ENCODE peak calls at places on chromosomes 16 and 17, in six cellular contexts. One of them, this sample, is unnamed.

GRCh38 chr17:56793506-56793905 is 40.2 kb downstream of the C17orf67 start:
- DNase-seq in H9: no peak
- DNase-seq in heart right ventricle: no peak
- DNase-seq in Peyer's patch: no peak
- DNase-seq in GM10248: no peak
- DNase-seq in HFF-Myc: no peak
- DNase-seq in this sample: peak

GRCh38 chr16:2777231-2777902 is at the start of gene ELOB:
- DNase-seq in HFF-Myc: peak
- DNase-seq in Peyer's patch: peak
- DNase-seq in heart right ventricle: peak
- DNase-seq in H9: peak
- DNase-seq in GM10248: peak
- DNase-seq in this sample: peak

GRCh38 chr17:28405632-28406477 is at the start of gene SLC46A1:
- DNase-seq in HFF-Myc: no peak
- DNase-seq in Peyer's patch: peak
- DNase-seq in heart right ventricle: peak
- DNase-seq in H9: peak
- DNase-seq in GM10248: peak
- DNase-seq in this sample: peak

GRCh38 chr16:21667575-21667974 is 3.8 kb downstream of the OTOA start:
- DNase-seq in Peyer's patch: no peak
- DNase-seq in HFF-Myc: no peak
- DNase-seq in H9: no peak
- DNase-seq in heart right ventricle: no peak
- DNase-seq in GM10248: no peak
- DNase-seq in this sample: no peak

GRCh38 chr17:43427362-43428043 is 28.7 kb downstream of the ARL4D start:
- DNase-seq in H9: no peak
- DNase-seq in heart right ventricle: no peak
- DNase-seq in HFF-Myc: no peak
- DNase-seq in GM10248: no peak
- DNase-seq in Peyer's patch: no peak
- DNase-seq in this sample: no peak

GRCh38 chr16:50267651-50268050 is 1.3 kb downstream of the ADCY7 start:
- DNase-seq in GM10248: no peak
- DNase-seq in H9: no peak
- DNase-seq in HFF-Myc: no peak
- DNase-seq in Peyer's patch: no peak
- DNase-seq in heart right ventricle: no peak
- DNase-seq in this sample: no peak

GRCh38 chr16:58563235-58563634 is 47.9 kb downstream of the SETD6 start:
- DNase-seq in heart right ventricle: no peak
- DNase-seq in H9: no peak
- DNase-seq in GM10248: no peak
- DNase-seq in HFF-Myc: peak
- DNase-seq in Peyer's patch: no peak
- DNase-seq in this sample: no peak

GRCh38 chr16:8958344-8958808 is 5.3 kb downstream of the USP7 start:
- DNase-seq in HFF-Myc: no peak
- DNase-seq in Peyer's patch: peak
- DNase-seq in GM10248: no peak
- DNase-seq in H9: no peak
- DNase-seq in heart right ventricle: no peak
- DNase-seq in this sample: no peak

GRCh38 chr16:67398546-67399217 is 5.4 kb upstream of the TPPP3 start:
- DNase-seq in heart right ventricle: no peak
- DNase-seq in HFF-Myc: no peak
- DNase-seq in H9: no peak
- DNase-seq in GM10248: no peak
- DNase-seq in Peyer's patch: no peak
- DNase-seq in this sample: no peak

GRCh38 chr16:22232277-22233049 is 26.4 kb downstream of the EEF2K start:
- DNase-seq in GM10248: no peak
- DNase-seq in heart right ventricle: no peak
- DNase-seq in HFF-Myc: no peak
- DNase-seq in H9: no peak
- DNase-seq in Peyer's patch: no peak
- DNase-seq in this sample: no peak

GRCh38 chr16:456891-457483 is 31.5 kb downstream of the RAB11FIP3 start:
- DNase-seq in Peyer's patch: no peak
- DNase-seq in GM10248: no peak
- DNase-seq in H9: no peak
- DNase-seq in heart right ventricle: no peak
- DNase-seq in HFF-Myc: no peak
- DNase-seq in this sample: no peak

GRCh38 chr16:66422366-66422765 is 4.7 kb upstream of the BEAN1 start:
- DNase-seq in H9: no peak
- DNase-seq in heart right ventricle: no peak
- DNase-seq in GM10248: no peak
- DNase-seq in HFF-Myc: no peak
- DNase-seq in Peyer's patch: no peak
- DNase-seq in this sample: peak

GRCh38 chr16:1895068-1895467 is 23.1 kb upstream of the MEIOB start:
- DNase-seq in heart right ventricle: no peak
- DNase-seq in Peyer's patch: no peak
- DNase-seq in HFF-Myc: no peak
- DNase-seq in GM10248: no peak
- DNase-seq in H9: no peak
- DNase-seq in this sample: no peak